ENCODE peak calls at places on chromosomes 5 and 9, in six cellular contexts. One of them, this sample, is unnamed.

GRCh38 chr9:124256517-124257069 is 1.2 kb upstream of the NEK6 start:
- DNase-seq in H7: peak
- DNase-seq in NCI-H2081: no peak
- DNase-seq in anterior cingulate cortex: no peak
- DNase-seq in KBM-7: no peak
- DNase-seq in effector CD4-positive, alpha-beta T cell: no peak
- DNase-seq in this sample: peak

GRCh38 chr9:122538757-122539156 is 11.7 kb upstream of the OR1N1 start:
- DNase-seq in H7: no peak
- DNase-seq in NCI-H2081: no peak
- DNase-seq in anterior cingulate cortex: no peak
- DNase-seq in KBM-7: no peak
- DNase-seq in effector CD4-positive, alpha-beta T cell: no peak
- DNase-seq in this sample: no peak

GRCh38 chr5:38831909-38832308 is 13.9 kb upstream of the OSMR start:
- DNase-seq in H7: peak
- DNase-seq in NCI-H2081: peak
- DNase-seq in anterior cingulate cortex: no peak
- DNase-seq in KBM-7: peak
- DNase-seq in effector CD4-positive, alpha-beta T cell: no peak
- DNase-seq in this sample: peak

GRCh38 chr5:148912146-148912545 is 85.7 kb downstream of the ADRB2 start:
- DNase-seq in H7: no peak
- DNase-seq in NCI-H2081: no peak
- DNase-seq in anterior cingulate cortex: no peak
- DNase-seq in KBM-7: no peak
- DNase-seq in effector CD4-positive, alpha-beta T cell: no peak
- DNase-seq in this sample: peak

GRCh38 chr9:115595951-115596742 is 478.2 kb upstream of the TNC start:
- DNase-seq in H7: no peak
- DNase-seq in NCI-H2081: no peak
- DNase-seq in anterior cingulate cortex: no peak
- DNase-seq in KBM-7: no peak
- DNase-seq in effector CD4-positive, alpha-beta T cell: no peak
- DNase-seq in this sample: peak

GRCh38 chr5:72065751-72066255 is 41.5 kb upstream of the MAP1B start:
- DNase-seq in H7: peak
- DNase-seq in NCI-H2081: peak
- DNase-seq in anterior cingulate cortex: no peak
- DNase-seq in KBM-7: no peak
- DNase-seq in effector CD4-positive, alpha-beta T cell: no peak
- DNase-seq in this sample: peak

GRCh38 chr9:136659861-136660784 is 2.6 kb upstream of the EGFL7 start:
- DNase-seq in H7: no peak
- DNase-seq in NCI-H2081: no peak
- DNase-seq in anterior cingulate cortex: no peak
- DNase-seq in KBM-7: no peak
- DNase-seq in effector CD4-positive, alpha-beta T cell: no peak
- DNase-seq in this sample: no peak

GRCh38 chr9:81619353-81620008 is 69.9 kb downstream of the TLE1 start:
- DNase-seq in H7: no peak
- DNase-seq in NCI-H2081: no peak
- DNase-seq in anterior cingulate cortex: no peak
- DNase-seq in KBM-7: no peak
- DNase-seq in effector CD4-positive, alpha-beta T cell: no peak
- DNase-seq in this sample: peak

GRCh38 chr5:124180523-124181461 is 565.6 kb downstream of the ZNF608 start:
- DNase-seq in H7: no peak
- DNase-seq in NCI-H2081: no peak
- DNase-seq in anterior cingulate cortex: no peak
- DNase-seq in KBM-7: no peak
- DNase-seq in effector CD4-positive, alpha-beta T cell: no peak
- DNase-seq in this sample: peak

GRCh38 chr9:77454668-77455067 is 193.5 kb downstream of the GNA14 start:
- DNase-seq in H7: no peak
- DNase-seq in NCI-H2081: no peak
- DNase-seq in anterior cingulate cortex: no peak
- DNase-seq in KBM-7: no peak
- DNase-seq in effector CD4-positive, alpha-beta T cell: no peak
- DNase-seq in this sample: no peak

GRCh38 chr9:91424403-91425176 is 958 bp upstream of the NFIL3 start:
- DNase-seq in H7: peak
- DNase-seq in NCI-H2081: peak
- DNase-seq in anterior cingulate cortex: peak
- DNase-seq in KBM-7: peak
- DNase-seq in effector CD4-positive, alpha-beta T cell: peak
- DNase-seq in this sample: peak

GRCh38 chr9:127877566-127877998 is at the start of gene AK1:
- DNase-seq in H7: peak
- DNase-seq in NCI-H2081: peak
- DNase-seq in anterior cingulate cortex: peak
- DNase-seq in KBM-7: no peak
- DNase-seq in effector CD4-positive, alpha-beta T cell: no peak
- DNase-seq in this sample: peak

GRCh38 chr5:267716-268115 is 3.7 kb upstream of the PDCD6 start:
- DNase-seq in H7: no peak
- DNase-seq in NCI-H2081: no peak
- DNase-seq in anterior cingulate cortex: no peak
- DNase-seq in KBM-7: no peak
- DNase-seq in effector CD4-positive, alpha-beta T cell: no peak
- DNase-seq in this sample: no peak

GRCh38 chr9:111955048-111955447 is 58.4 kb downstream of the UGCG start:
- DNase-seq in H7: no peak
- DNase-seq in NCI-H2081: peak
- DNase-seq in anterior cingulate cortex: no peak
- DNase-seq in KBM-7: no peak
- DNase-seq in effector CD4-positive, alpha-beta T cell: no peak
- DNase-seq in this sample: peak

GRCh38 chr9:11319477-11320060 is 706.8 kb upstream of the PTPRD start:
- DNase-seq in H7: peak
- DNase-seq in NCI-H2081: peak
- DNase-seq in anterior cingulate cortex: no peak
- DNase-seq in KBM-7: peak
- DNase-seq in effector CD4-positive, alpha-beta T cell: no peak
- DNase-seq in this sample: peak

GRCh38 chr5:172565455-172565854 is 75.6 kb upstream of the NEURL1B start:
- DNase-seq in H7: no peak
- DNase-seq in NCI-H2081: no peak
- DNase-seq in anterior cingulate cortex: no peak
- DNase-seq in KBM-7: no peak
- DNase-seq in effector CD4-positive, alpha-beta T cell: no peak
- DNase-seq in this sample: no peak

GRCh38 chr5:139850423-139851016 is 54.9 kb downstream of the PSD2 start:
- DNase-seq in H7: no peak
- DNase-seq in NCI-H2081: no peak
- DNase-seq in anterior cingulate cortex: no peak
- DNase-seq in KBM-7: no peak
- DNase-seq in effector CD4-positive, alpha-beta T cell: no peak
- DNase-seq in this sample: no peak

GRCh38 chr5:84642795-84643194 is 258.1 kb upstream of the EDIL3 start:
- DNase-seq in H7: no peak
- DNase-seq in NCI-H2081: no peak
- DNase-seq in anterior cingulate cortex: no peak
- DNase-seq in KBM-7: no peak
- DNase-seq in effector CD4-positive, alpha-beta T cell: no peak
- DNase-seq in this sample: peak